ENCODE peak calls at places on chromosome 6, in eight cellular contexts. One of them, this sample, is unnamed.

GRCh38 chr6:148962854-148963515 is 216.2 kb downstream of the UST start:
- DNase-seq in WTC11: no peak
- DNase-seq in LoVo: no peak
- DNase-seq in osteocyte: no peak
- DNase-seq in T-helper 1 cell: no peak
- DNase-seq in KBM-7: no peak
- DNase-seq in T follicular helper cell: no peak
- DNase-seq in neuronal stem cell: no peak
- DNase-seq in this sample: no peak

GRCh38 chr6:53437557-53438202 is 88.9 kb upstream of the ELOVL5 start:
- DNase-seq in LoVo: peak; percentile 50
- DNase-seq in KBM-7: peak; percentile 58
- DNase-seq in neuronal stem cell: peak; percentile 27
- DNase-seq in WTC11: peak; percentile 33
- DNase-seq in T-helper 1 cell: no peak
- DNase-seq in T follicular helper cell: no peak
- DNase-seq in osteocyte: no peak
- DNase-seq in this sample: peak; percentile 27

GRCh38 chr6:159700970-159701369 is 7.9 kb upstream of the SOD2 start:
- DNase-seq in T follicular helper cell: no peak
- DNase-seq in T-helper 1 cell: no peak
- DNase-seq in KBM-7: no peak
- DNase-seq in LoVo: no peak
- DNase-seq in osteocyte: no peak
- DNase-seq in neuronal stem cell: no peak
- DNase-seq in WTC11: no peak
- DNase-seq in this sample: no peak

GRCh38 chr6:36838896-36839818 is at the start of gene CPNE5:
- DNase-seq in T-helper 1 cell: no peak
- DNase-seq in T follicular helper cell: no peak
- DNase-seq in KBM-7: no peak
- DNase-seq in LoVo: no peak
- DNase-seq in osteocyte: no peak
- DNase-seq in WTC11: peak; percentile 50
- DNase-seq in neuronal stem cell: no peak
- DNase-seq in this sample: no peak

GRCh38 chr6:54010340-54011276 is 100.6 kb upstream of the MLIP start:
- DNase-seq in KBM-7: no peak
- DNase-seq in WTC11: no peak
- DNase-seq in T follicular helper cell: no peak
- DNase-seq in T-helper 1 cell: no peak
- DNase-seq in osteocyte: no peak
- DNase-seq in LoVo: no peak
- DNase-seq in neuronal stem cell: no peak
- DNase-seq in this sample: no peak

GRCh38 chr6:25318589-25318988 is 39.4 kb downstream of the CARMIL1 start:
- DNase-seq in WTC11: no peak
- DNase-seq in osteocyte: no peak
- DNase-seq in KBM-7: no peak
- DNase-seq in neuronal stem cell: no peak
- DNase-seq in T follicular helper cell: no peak
- DNase-seq in LoVo: no peak
- DNase-seq in T-helper 1 cell: no peak
- DNase-seq in this sample: no peak

GRCh38 chr6:122753688-122754056 is 25.8 kb upstream of the FABP7 start:
- DNase-seq in T-helper 1 cell: no peak
- DNase-seq in osteocyte: no peak
- DNase-seq in neuronal stem cell: no peak
- DNase-seq in KBM-7: no peak
- DNase-seq in T follicular helper cell: no peak
- DNase-seq in WTC11: no peak
- DNase-seq in LoVo: no peak
- DNase-seq in this sample: no peak

GRCh38 chr6:137025786-137026730 is 18.7 kb downstream of the IL20RA start:
- DNase-seq in WTC11: no peak
- DNase-seq in neuronal stem cell: no peak
- DNase-seq in osteocyte: no peak
- DNase-seq in KBM-7: no peak
- DNase-seq in T follicular helper cell: no peak
- DNase-seq in T-helper 1 cell: no peak
- DNase-seq in LoVo: peak; percentile 86
- DNase-seq in this sample: no peak

GRCh38 chr6:10000461-10000992 is 414.3 kb downstream of the TFAP2A start:
- DNase-seq in KBM-7: no peak
- DNase-seq in neuronal stem cell: no peak
- DNase-seq in T-helper 1 cell: no peak
- DNase-seq in osteocyte: no peak
- DNase-seq in WTC11: no peak
- DNase-seq in LoVo: no peak
- DNase-seq in T follicular helper cell: no peak
- DNase-seq in this sample: no peak

GRCh38 chr6:83735461-83735860 is 26.6 kb upstream of the SNAP91 start:
- DNase-seq in KBM-7: no peak
- DNase-seq in T-helper 1 cell: no peak
- DNase-seq in LoVo: no peak
- DNase-seq in WTC11: no peak
- DNase-seq in osteocyte: no peak
- DNase-seq in neuronal stem cell: no peak
- DNase-seq in T follicular helper cell: no peak
- DNase-seq in this sample: no peak

GRCh38 chr6:49606696-49607390 is 29.8 kb downstream of the RHAG start:
- DNase-seq in WTC11: no peak
- DNase-seq in LoVo: peak; percentile 81
- DNase-seq in T-helper 1 cell: no peak
- DNase-seq in neuronal stem cell: peak; percentile 53
- DNase-seq in KBM-7: peak; percentile 81
- DNase-seq in osteocyte: no peak
- DNase-seq in T follicular helper cell: no peak
- DNase-seq in this sample: peak; percentile 43

GRCh38 chr6:170176621-170177382 is 114.1 kb downstream of the DLL1 start:
- DNase-seq in T follicular helper cell: no peak
- DNase-seq in LoVo: no peak
- DNase-seq in WTC11: no peak
- DNase-seq in T-helper 1 cell: no peak
- DNase-seq in neuronal stem cell: no peak
- DNase-seq in osteocyte: peak; percentile 75
- DNase-seq in KBM-7: no peak
- DNase-seq in this sample: no peak

This sample was measured in NT2/D1.